ENCODE peak calls at places on chromosome 17, in seven cellular contexts. One of them, this sample, is unnamed.

GRCh38 chr17:48111937-48112241 is 4.3 kb downstream of the SNX11 start:
- DNase-seq in mucosa of descending colon: no peak
- DNase-seq in GM12865: no peak
- DNase-seq in right atrium auricular region: no peak
- DNase-seq in GM23338: no peak
- DNase-seq in CD8-positive, alpha-beta T cell: no peak
- DNase-seq in WERI-Rb-1: no peak
- DNase-seq in this sample: no peak

GRCh38 chr17:69575346-69575761 is 160.9 kb downstream of the MAP2K6 start:
- DNase-seq in mucosa of descending colon: no peak
- DNase-seq in GM12865: peak; percentile 34
- DNase-seq in right atrium auricular region: no peak
- DNase-seq in GM23338: no peak
- DNase-seq in CD8-positive, alpha-beta T cell: no peak
- DNase-seq in WERI-Rb-1: peak; percentile 11
- DNase-seq in this sample: no peak

GRCh38 chr17:4179071-4179470 is 36.1 kb downstream of the CYB5D2 start:
- DNase-seq in mucosa of descending colon: no peak
- DNase-seq in GM12865: no peak
- DNase-seq in right atrium auricular region: no peak
- DNase-seq in GM23338: no peak
- DNase-seq in CD8-positive, alpha-beta T cell: no peak
- DNase-seq in WERI-Rb-1: no peak
- DNase-seq in this sample: no peak

GRCh38 chr17:32297424-32297823 is 31.8 kb downstream of the RHBDL3 start:
- DNase-seq in mucosa of descending colon: no peak
- DNase-seq in GM12865: no peak
- DNase-seq in right atrium auricular region: no peak
- DNase-seq in GM23338: no peak
- DNase-seq in CD8-positive, alpha-beta T cell: no peak
- DNase-seq in WERI-Rb-1: no peak
- DNase-seq in this sample: no peak

GRCh38 chr17:36583787-36584186 is 7.9 kb upstream of the DHRS11 start:
- DNase-seq in mucosa of descending colon: no peak
- DNase-seq in GM12865: no peak
- DNase-seq in right atrium auricular region: no peak
- DNase-seq in GM23338: no peak
- DNase-seq in CD8-positive, alpha-beta T cell: no peak
- DNase-seq in WERI-Rb-1: no peak
- DNase-seq in this sample: no peak

GRCh38 chr17:63930951-63931575 is 1.1 kb downstream of the CD79B start:
- DNase-seq in mucosa of descending colon: peak; percentile 72
- DNase-seq in GM12865: peak; percentile 82
- DNase-seq in right atrium auricular region: peak; percentile 79
- DNase-seq in GM23338: peak; percentile 72
- DNase-seq in CD8-positive, alpha-beta T cell: peak; percentile 70
- DNase-seq in WERI-Rb-1: no peak
- DNase-seq in this sample: peak; percentile 53

GRCh38 chr17:1420163-1420562 is 20.1 kb upstream of the YWHAE start:
- DNase-seq in mucosa of descending colon: no peak
- DNase-seq in GM12865: no peak
- DNase-seq in right atrium auricular region: no peak
- DNase-seq in GM23338: no peak
- DNase-seq in CD8-positive, alpha-beta T cell: no peak
- DNase-seq in WERI-Rb-1: peak; percentile 71
- DNase-seq in this sample: no peak

GRCh38 chr17:48024149-48025039 is 13.2 kb downstream of the COPZ2 start:
- DNase-seq in mucosa of descending colon: peak; percentile 75
- DNase-seq in GM12865: peak; percentile 50
- DNase-seq in right atrium auricular region: no peak
- DNase-seq in GM23338: peak; percentile 68
- DNase-seq in CD8-positive, alpha-beta T cell: peak; percentile 53
- DNase-seq in WERI-Rb-1: peak; percentile 25
- DNase-seq in this sample: no peak

GRCh38 chr17:79087428-79088143 is 13.0 kb downstream of the ENGASE start:
- DNase-seq in mucosa of descending colon: peak; percentile 86
- DNase-seq in GM12865: peak; percentile 62
- DNase-seq in right atrium auricular region: peak; percentile 68
- DNase-seq in GM23338: peak; percentile 85
- DNase-seq in CD8-positive, alpha-beta T cell: peak; percentile 77
- DNase-seq in WERI-Rb-1: peak; percentile 90
- DNase-seq in this sample: peak; percentile 64

GRCh38 chr17:82105417-82105881 is 7.4 kb upstream of the FASN start:
- DNase-seq in mucosa of descending colon: no peak
- DNase-seq in GM12865: no peak
- DNase-seq in right atrium auricular region: no peak
- DNase-seq in GM23338: no peak
- DNase-seq in CD8-positive, alpha-beta T cell: no peak
- DNase-seq in WERI-Rb-1: peak; percentile 24
- DNase-seq in this sample: no peak

GRCh38 chr17:82106697-82107305 is 8.8 kb upstream of the FASN start:
- DNase-seq in mucosa of descending colon: no peak
- DNase-seq in GM12865: no peak
- DNase-seq in right atrium auricular region: no peak
- DNase-seq in GM23338: no peak
- DNase-seq in CD8-positive, alpha-beta T cell: no peak
- DNase-seq in WERI-Rb-1: peak; percentile 32
- DNase-seq in this sample: no peak

GRCh38 chr17:82107341-82107860 is 9.4 kb upstream of the FASN start:
- DNase-seq in mucosa of descending colon: no peak
- DNase-seq in GM12865: no peak
- DNase-seq in right atrium auricular region: no peak
- DNase-seq in GM23338: peak; percentile 44
- DNase-seq in CD8-positive, alpha-beta T cell: no peak
- DNase-seq in WERI-Rb-1: peak; percentile 61
- DNase-seq in this sample: no peak

GRCh38 chr17:82104797-82105416 is 6.9 kb upstream of the FASN start:
- DNase-seq in mucosa of descending colon: no peak
- DNase-seq in GM12865: no peak
- DNase-seq in right atrium auricular region: no peak
- DNase-seq in GM23338: no peak
- DNase-seq in CD8-positive, alpha-beta T cell: no peak
- DNase-seq in WERI-Rb-1: peak; percentile 13
- DNase-seq in this sample: no peak

DNA sequence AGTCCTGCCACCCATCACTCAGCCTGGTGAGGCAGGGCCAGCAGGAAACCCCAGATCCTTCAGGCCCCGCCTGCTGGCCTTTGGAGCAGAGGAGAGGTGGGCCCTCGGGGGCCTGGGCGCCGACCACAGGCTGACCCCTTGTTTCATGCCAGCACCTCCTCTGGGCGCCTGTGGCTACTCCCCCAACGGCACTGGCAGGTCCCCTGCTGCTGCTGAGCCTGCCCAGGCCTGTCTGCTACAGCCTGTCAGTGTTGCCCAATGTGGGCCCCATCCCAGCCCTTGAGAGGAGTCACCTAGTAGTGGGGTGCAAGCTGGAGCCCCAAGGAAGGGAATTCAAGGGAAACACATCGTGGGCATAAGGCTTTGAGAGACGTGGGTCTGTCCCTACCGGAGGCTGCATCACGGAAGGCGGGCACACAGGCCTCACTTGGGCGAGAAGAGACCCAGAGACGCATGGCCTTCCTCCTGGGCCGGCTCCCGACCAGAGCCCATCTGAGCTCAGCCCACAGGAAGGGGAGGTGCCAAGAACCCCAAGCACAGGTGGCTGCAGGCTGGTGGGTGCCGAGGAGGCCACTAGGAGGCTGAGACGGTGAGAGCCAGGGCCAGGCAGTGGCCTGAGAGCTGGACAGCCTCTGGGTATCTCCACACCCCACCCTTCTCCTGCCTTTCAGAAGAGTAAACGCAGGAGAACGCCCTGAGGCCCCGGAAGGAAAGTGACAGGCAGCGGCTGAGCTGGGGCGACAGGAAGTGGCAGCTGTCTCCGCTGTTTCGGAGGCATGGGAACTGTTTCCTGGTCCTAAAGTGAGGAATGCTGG is 8.1 kb upstream of the FASN start:
- DNase-seq in mucosa of descending colon: peak; percentile 71
- DNase-seq in GM12865: peak; percentile 91
- DNase-seq in right atrium auricular region: no peak
- DNase-seq in GM23338: peak; percentile 89
- DNase-seq in CD8-positive, alpha-beta T cell: peak; percentile 63
- DNase-seq in WERI-Rb-1: peak; percentile 97
- DNase-seq in this sample: peak; percentile 42
- TF ChIP-seq CTCF in mucosa of descending colon: no peak
- TF ChIP-seq CTCF in GM12865: peak; percentile 63
- TF ChIP-seq CTCF in right atrium auricular region: peak; percentile 23
- TF ChIP-seq CTCF in GM23338: peak; percentile 46
- TF ChIP-seq CTCF in CD8-positive, alpha-beta T cell: peak; percentile 28
- TF ChIP-seq CTCF in WERI-Rb-1: peak; percentile 93
- TF ChIP-seq CTCF in this sample: peak; percentile 31

GRCh38 chr17:62179525-62180161 is 114.6 kb upstream of the MED13 start:
- DNase-seq in mucosa of descending colon: peak; percentile 51
- DNase-seq in GM12865: no peak
- DNase-seq in right atrium auricular region: no peak
- DNase-seq in GM23338: no peak
- DNase-seq in CD8-positive, alpha-beta T cell: no peak
- DNase-seq in WERI-Rb-1: no peak
- DNase-seq in this sample: no peak
- TF ChIP-seq CTCF in mucosa of descending colon: no peak
- TF ChIP-seq CTCF in GM12865: no peak
- TF ChIP-seq CTCF in right atrium auricular region: no peak
- TF ChIP-seq CTCF in GM23338: no peak
- TF ChIP-seq CTCF in CD8-positive, alpha-beta T cell: no peak
- TF ChIP-seq CTCF in WERI-Rb-1: no peak
- TF ChIP-seq CTCF in this sample: no peak

DNA sequence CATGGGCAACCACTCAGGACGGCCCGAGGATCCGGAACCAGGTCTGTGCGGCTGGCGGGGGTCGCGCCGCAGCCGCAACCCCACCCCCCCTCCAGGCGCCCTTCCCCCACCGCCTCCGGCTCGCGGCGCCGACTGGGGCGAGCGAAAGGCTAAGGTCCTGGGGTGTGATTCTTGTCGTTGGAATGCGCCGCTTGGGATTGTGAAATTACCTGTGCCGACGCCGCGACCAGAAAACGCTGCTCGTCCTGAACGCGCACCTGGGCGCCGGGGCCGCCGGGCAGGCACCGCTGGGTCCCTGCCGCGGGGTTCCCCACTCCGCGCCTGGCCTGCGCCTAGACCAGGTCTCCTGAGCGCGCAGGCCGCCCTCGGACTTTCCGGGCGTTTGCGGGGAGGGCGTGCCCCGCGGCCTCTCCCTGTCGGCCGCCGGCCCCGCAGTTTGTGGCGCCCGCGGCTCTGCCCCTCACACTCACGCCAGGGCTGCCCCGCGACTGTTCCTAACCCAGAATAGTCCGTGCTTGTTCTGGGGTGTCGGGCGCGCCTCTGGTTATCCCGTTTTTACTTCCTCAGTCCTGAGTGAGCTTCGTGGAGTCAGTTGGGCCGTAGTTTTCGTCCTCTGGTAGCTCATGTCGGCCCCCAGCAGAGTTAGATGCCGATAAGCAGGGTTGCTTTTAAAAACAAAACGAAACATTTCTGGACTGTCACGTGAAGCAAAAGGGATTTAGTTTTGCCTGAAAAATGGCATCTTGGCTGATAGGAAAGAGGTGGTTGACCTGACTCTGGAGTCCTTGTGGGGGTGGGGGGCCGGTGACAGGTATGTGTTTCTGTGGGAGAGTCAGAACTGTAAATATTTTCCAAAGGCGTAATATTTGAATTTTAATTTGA is 147.3 kb downstream of the SPECC1 start:
- DNase-seq in mucosa of descending colon: peak; percentile 58
- DNase-seq in GM12865: peak; percentile 55
- DNase-seq in right atrium auricular region: no peak
- DNase-seq in GM23338: peak; percentile 84
- DNase-seq in CD8-positive, alpha-beta T cell: peak; percentile 18
- DNase-seq in WERI-Rb-1: peak; percentile 39
- DNase-seq in this sample: peak; percentile 38
- TF ChIP-seq CTCF in mucosa of descending colon: no peak
- TF ChIP-seq CTCF in GM12865: no peak
- TF ChIP-seq CTCF in right atrium auricular region: no peak
- TF ChIP-seq CTCF in GM23338: no peak
- TF ChIP-seq CTCF in CD8-positive, alpha-beta T cell: no peak
- TF ChIP-seq CTCF in WERI-Rb-1: no peak
- TF ChIP-seq CTCF in this sample: no peak

DNA sequence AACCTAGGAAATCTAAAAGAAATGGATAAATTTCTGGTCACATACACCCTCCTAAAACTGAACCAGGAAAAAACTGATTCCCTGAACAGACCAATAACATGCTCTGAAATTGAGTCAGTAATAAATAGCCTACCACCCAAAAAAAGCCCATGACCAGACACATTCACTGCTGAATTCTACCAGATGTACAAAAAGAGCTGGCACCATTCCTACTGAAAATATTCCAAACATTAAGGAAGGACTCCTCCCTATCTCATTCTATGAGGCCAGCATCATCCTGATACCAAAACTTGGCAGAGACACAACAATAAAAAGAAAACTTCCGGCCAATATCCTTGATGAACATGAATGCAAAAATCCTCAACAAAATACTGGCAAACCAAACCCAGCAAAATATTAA is 52.9 kb downstream of the TTC19 start:
- DNase-seq in mucosa of descending colon: no peak
- DNase-seq in GM12865: no peak
- DNase-seq in right atrium auricular region: no peak
- DNase-seq in GM23338: no peak
- DNase-seq in CD8-positive, alpha-beta T cell: no peak
- DNase-seq in WERI-Rb-1: no peak
- DNase-seq in this sample: no peak
- TF ChIP-seq CTCF in mucosa of descending colon: no peak
- TF ChIP-seq CTCF in GM12865: no peak
- TF ChIP-seq CTCF in right atrium auricular region: no peak
- TF ChIP-seq CTCF in GM23338: no peak
- TF ChIP-seq CTCF in CD8-positive, alpha-beta T cell: no peak
- TF ChIP-seq CTCF in WERI-Rb-1: no peak
- TF ChIP-seq CTCF in this sample: no peak